ENCODE peak calls at places on chromosomes 4 and X, in eight cellular contexts. One of them, this sample, is unnamed.

GRCh38 chrX:40933132-40934078 is 151.8 kb upstream of the USP9X start:
- DNase-seq in endodermal cell: no peak
- DNase-seq in osteoblast: peak; percentile 88
- DNase-seq in PC-3: peak; percentile 27
- DNase-seq in Peyer's patch: no peak
- DNase-seq in astrocyte of the spinal cord: peak; percentile 61
- DNase-seq in PC-9: peak; percentile 22
- DNase-seq in foreskin fibroblast: peak; percentile 50
- DNase-seq in this sample: no peak

GRCh38 chr4:47705326-47705981 is 132.4 kb downstream of the CORIN start:
- DNase-seq in endodermal cell: no peak
- DNase-seq in osteoblast: no peak
- DNase-seq in PC-3: peak; percentile 35
- DNase-seq in Peyer's patch: no peak
- DNase-seq in astrocyte of the spinal cord: peak; percentile 38
- DNase-seq in PC-9: no peak
- DNase-seq in foreskin fibroblast: no peak
- DNase-seq in this sample: no peak

GRCh38 chrX:154818916-154819770 is 13.9 kb upstream of the MPP1 start:
- DNase-seq in endodermal cell: no peak
- DNase-seq in osteoblast: no peak
- DNase-seq in PC-3: no peak
- DNase-seq in Peyer's patch: no peak
- DNase-seq in astrocyte of the spinal cord: no peak
- DNase-seq in PC-9: no peak
- DNase-seq in foreskin fibroblast: no peak
- DNase-seq in this sample: no peak

GRCh38 chrX:110188701-110189558 is 129.0 kb downstream of the AMMECR1 start:
- DNase-seq in endodermal cell: no peak
- DNase-seq in osteoblast: no peak
- DNase-seq in PC-3: no peak
- DNase-seq in Peyer's patch: no peak
- DNase-seq in astrocyte of the spinal cord: peak; percentile 33
- DNase-seq in PC-9: no peak
- DNase-seq in foreskin fibroblast: no peak
- DNase-seq in this sample: no peak

GRCh38 chrX:2334237-2334636 is 166.5 kb downstream of the DHRSX start:
- DNase-seq in endodermal cell: no peak
- DNase-seq in osteoblast: no peak
- DNase-seq in PC-3: peak; percentile 4
- DNase-seq in Peyer's patch: no peak
- DNase-seq in astrocyte of the spinal cord: no peak
- DNase-seq in PC-9: no peak
- DNase-seq in foreskin fibroblast: no peak
- DNase-seq in this sample: no peak

GRCh38 chrX:48971325-48972213 is at the start of gene KCND1:
- DNase-seq in endodermal cell: peak; percentile 76
- DNase-seq in osteoblast: peak; percentile 83
- DNase-seq in PC-3: no peak
- DNase-seq in Peyer's patch: peak; percentile 51
- DNase-seq in astrocyte of the spinal cord: peak; percentile 63
- DNase-seq in PC-9: no peak
- DNase-seq in foreskin fibroblast: peak; percentile 46
- DNase-seq in this sample: no peak

GRCh38 chr4:147831452-147832192 is 99.7 kb downstream of the ARHGAP10 start:
- DNase-seq in endodermal cell: no peak
- DNase-seq in osteoblast: peak; percentile 87
- DNase-seq in PC-3: peak; percentile 89
- DNase-seq in Peyer's patch: peak; percentile 56
- DNase-seq in astrocyte of the spinal cord: peak; percentile 81
- DNase-seq in PC-9: peak; percentile 70
- DNase-seq in foreskin fibroblast: peak; percentile 93
- DNase-seq in this sample: no peak

GRCh38 chr4:109947918-109948317 is 35.2 kb downstream of the EGF start:
- DNase-seq in endodermal cell: no peak
- DNase-seq in osteoblast: peak; percentile 4
- DNase-seq in PC-3: no peak
- DNase-seq in Peyer's patch: no peak
- DNase-seq in astrocyte of the spinal cord: no peak
- DNase-seq in PC-9: no peak
- DNase-seq in foreskin fibroblast: no peak
- DNase-seq in this sample: no peak

GRCh38 chrX:44693255-44693654 is 150.6 kb upstream of the DUSP21 start:
- DNase-seq in endodermal cell: no peak
- DNase-seq in osteoblast: no peak
- DNase-seq in PC-3: no peak
- DNase-seq in Peyer's patch: no peak
- DNase-seq in astrocyte of the spinal cord: no peak
- DNase-seq in PC-9: no peak
- DNase-seq in foreskin fibroblast: no peak
- DNase-seq in this sample: no peak

GRCh38 chr4:99134586-99134985 is 9.5 kb downstream of the ADH4 start:
- DNase-seq in endodermal cell: no peak
- DNase-seq in osteoblast: no peak
- DNase-seq in PC-3: no peak
- DNase-seq in Peyer's patch: no peak
- DNase-seq in astrocyte of the spinal cord: no peak
- DNase-seq in PC-9: no peak
- DNase-seq in foreskin fibroblast: no peak
- DNase-seq in this sample: no peak

GRCh38 chr4:169958629-169959028 is 67.6 kb downstream of the MFAP3L start:
- DNase-seq in endodermal cell: no peak
- DNase-seq in osteoblast: no peak
- DNase-seq in PC-3: no peak
- DNase-seq in Peyer's patch: no peak
- DNase-seq in astrocyte of the spinal cord: no peak
- DNase-seq in PC-9: no peak
- DNase-seq in foreskin fibroblast: no peak
- DNase-seq in this sample: no peak

GRCh38 chrX:118226060-118226428 is 109.4 kb upstream of the KLHL13 start:
- DNase-seq in endodermal cell: no peak
- DNase-seq in osteoblast: no peak
- DNase-seq in PC-3: peak; percentile 45
- DNase-seq in Peyer's patch: no peak
- DNase-seq in astrocyte of the spinal cord: no peak
- DNase-seq in PC-9: no peak
- DNase-seq in foreskin fibroblast: no peak
- DNase-seq in this sample: no peak

GRCh38 chr4:186701273-186701672 is 22.4 kb downstream of the FAT1 start:
- DNase-seq in endodermal cell: peak; percentile 87
- DNase-seq in osteoblast: peak; percentile 78
- DNase-seq in PC-3: no peak
- DNase-seq in Peyer's patch: no peak
- DNase-seq in astrocyte of the spinal cord: peak; percentile 77
- DNase-seq in PC-9: no peak
- DNase-seq in foreskin fibroblast: peak; percentile 10
- DNase-seq in this sample: no peak

GRCh38 chrX:153744210-153745066 is 19.6 kb upstream of the PLXNB3 start:
- DNase-seq in endodermal cell: peak; percentile 85
- DNase-seq in osteoblast: peak; percentile 45
- DNase-seq in PC-3: peak; percentile 7
- DNase-seq in Peyer's patch: no peak
- DNase-seq in astrocyte of the spinal cord: no peak
- DNase-seq in PC-9: no peak
- DNase-seq in foreskin fibroblast: no peak
- DNase-seq in this sample: no peak

GRCh38 chr4:22439947-22440346 is 75.9 kb downstream of the ADGRA3 start:
- DNase-seq in endodermal cell: no peak
- DNase-seq in osteoblast: no peak
- DNase-seq in PC-3: no peak
- DNase-seq in Peyer's patch: no peak
- DNase-seq in astrocyte of the spinal cord: no peak
- DNase-seq in PC-9: no peak
- DNase-seq in foreskin fibroblast: no peak
- DNase-seq in this sample: no peak

GRCh38 chr4:173334891-173335754 is 965 bp upstream of the HMGB2 start:
- DNase-seq in endodermal cell: peak; percentile 95
- DNase-seq in osteoblast: peak; percentile 94
- DNase-seq in PC-3: peak; percentile 89
- DNase-seq in Peyer's patch: peak; percentile 74
- DNase-seq in astrocyte of the spinal cord: peak; percentile 87
- DNase-seq in PC-9: peak; percentile 90
- DNase-seq in foreskin fibroblast: peak; percentile 80
- DNase-seq in this sample: peak; percentile 73

GRCh38 chr4:52407545-52407944 is 251.6 kb downstream of the USP46 start:
- DNase-seq in endodermal cell: peak; percentile 69
- DNase-seq in osteoblast: no peak
- DNase-seq in PC-3: peak; percentile 73
- DNase-seq in Peyer's patch: no peak
- DNase-seq in astrocyte of the spinal cord: no peak
- DNase-seq in PC-9: no peak
- DNase-seq in foreskin fibroblast: no peak
- DNase-seq in this sample: no peak

GRCh38 chr4:165974647-165975335 is 101.8 kb downstream of the TLL1 start:
- DNase-seq in endodermal cell: no peak
- DNase-seq in osteoblast: no peak
- DNase-seq in PC-3: peak; percentile 55
- DNase-seq in Peyer's patch: no peak
- DNase-seq in astrocyte of the spinal cord: peak; percentile 55
- DNase-seq in PC-9: no peak
- DNase-seq in foreskin fibroblast: no peak
- DNase-seq in this sample: no peak

GRCh38 chrX:151929131-151929530 is 16.4 kb downstream of the MAGEA4 start:
- DNase-seq in endodermal cell: no peak
- DNase-seq in osteoblast: no peak
- DNase-seq in PC-3: no peak
- DNase-seq in Peyer's patch: no peak
- DNase-seq in astrocyte of the spinal cord: no peak
- DNase-seq in PC-9: no peak
- DNase-seq in foreskin fibroblast: no peak
- DNase-seq in this sample: no peak

GRCh38 chr4:117495802-117496201 is 410.4 kb upstream of the TRAM1L1 start:
- DNase-seq in endodermal cell: no peak
- DNase-seq in osteoblast: no peak
- DNase-seq in PC-3: no peak
- DNase-seq in Peyer's patch: no peak
- DNase-seq in astrocyte of the spinal cord: no peak
- DNase-seq in PC-9: no peak
- DNase-seq in foreskin fibroblast: no peak
- DNase-seq in this sample: no peak

GRCh38 chr4:38365748-38366310 is 298.2 kb upstream of the KLF3 start:
- DNase-seq in endodermal cell: no peak
- DNase-seq in osteoblast: no peak
- DNase-seq in PC-3: no peak
- DNase-seq in Peyer's patch: no peak
- DNase-seq in astrocyte of the spinal cord: no peak
- DNase-seq in PC-9: no peak
- DNase-seq in foreskin fibroblast: no peak
- DNase-seq in this sample: no peak

GRCh38 chr4:145231906-145232700 is 51.7 kb upstream of the OTUD4 start:
- DNase-seq in endodermal cell: no peak
- DNase-seq in osteoblast: peak; percentile 88
- DNase-seq in PC-3: peak; percentile 54
- DNase-seq in Peyer's patch: no peak
- DNase-seq in astrocyte of the spinal cord: peak; percentile 73
- DNase-seq in PC-9: no peak
- DNase-seq in foreskin fibroblast: peak; percentile 47
- DNase-seq in this sample: no peak

DNA sequence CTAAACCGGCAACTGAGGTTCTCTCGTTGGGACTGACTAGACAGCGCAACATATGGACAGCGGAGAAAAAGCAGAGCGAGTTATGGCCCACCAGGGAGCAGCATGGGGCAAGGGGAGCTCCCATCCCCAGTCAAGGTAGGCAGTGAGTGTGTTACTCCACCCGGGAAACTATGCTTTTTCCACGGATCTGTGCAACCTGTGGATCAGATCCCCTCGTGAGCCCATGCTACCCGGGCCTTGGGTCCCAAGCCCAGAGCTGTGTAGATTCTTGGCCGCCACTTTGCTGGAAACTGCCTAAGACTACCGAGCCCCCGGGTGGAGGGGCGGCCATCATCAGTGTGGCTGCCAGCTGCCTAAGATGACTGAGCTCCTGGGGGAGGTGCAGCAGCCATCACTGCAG is 140.9 kb downstream of the PAPSS1 start:
- DNase-seq in endodermal cell: no peak
- DNase-seq in osteoblast: no peak
- DNase-seq in PC-3: no peak
- DNase-seq in Peyer's patch: no peak
- DNase-seq in astrocyte of the spinal cord: no peak
- DNase-seq in PC-9: no peak
- DNase-seq in foreskin fibroblast: no peak
- DNase-seq in this sample: no peak
- TF ChIP-seq CTCF in endodermal cell: peak; percentile 42
- TF ChIP-seq CTCF in osteoblast: no peak
- TF ChIP-seq CTCF in PC-3: no peak
- TF ChIP-seq CTCF in Peyer's patch: no peak
- TF ChIP-seq CTCF in astrocyte of the spinal cord: no peak
- TF ChIP-seq CTCF in PC-9: no peak
- TF ChIP-seq CTCF in foreskin fibroblast: no peak
- TF ChIP-seq CTCF in this sample: no peak

GRCh38 chrX:28697732-28698131 is 110.5 kb downstream of the IL1RAPL1 start:
- DNase-seq in endodermal cell: no peak
- DNase-seq in osteoblast: no peak
- DNase-seq in PC-3: no peak
- DNase-seq in Peyer's patch: no peak
- DNase-seq in astrocyte of the spinal cord: no peak
- DNase-seq in PC-9: no peak
- DNase-seq in foreskin fibroblast: no peak
- DNase-seq in this sample: no peak

GRCh38 chrX:28701222-28701621 is 114.0 kb downstream of the IL1RAPL1 start:
- DNase-seq in endodermal cell: no peak
- DNase-seq in osteoblast: no peak
- DNase-seq in PC-3: no peak
- DNase-seq in Peyer's patch: no peak
- DNase-seq in astrocyte of the spinal cord: no peak
- DNase-seq in PC-9: no peak
- DNase-seq in foreskin fibroblast: no peak
- DNase-seq in this sample: no peak
- TF ChIP-seq CTCF in endodermal cell: peak; percentile 66
- TF ChIP-seq CTCF in osteoblast: no peak
- TF ChIP-seq CTCF in PC-3: peak; percentile 53
- TF ChIP-seq CTCF in Peyer's patch: no peak
- TF ChIP-seq CTCF in astrocyte of the spinal cord: peak; percentile 18
- TF ChIP-seq CTCF in PC-9: peak; percentile 27
- TF ChIP-seq CTCF in foreskin fibroblast: no peak
- TF ChIP-seq CTCF in this sample: peak; percentile 29

DNA sequence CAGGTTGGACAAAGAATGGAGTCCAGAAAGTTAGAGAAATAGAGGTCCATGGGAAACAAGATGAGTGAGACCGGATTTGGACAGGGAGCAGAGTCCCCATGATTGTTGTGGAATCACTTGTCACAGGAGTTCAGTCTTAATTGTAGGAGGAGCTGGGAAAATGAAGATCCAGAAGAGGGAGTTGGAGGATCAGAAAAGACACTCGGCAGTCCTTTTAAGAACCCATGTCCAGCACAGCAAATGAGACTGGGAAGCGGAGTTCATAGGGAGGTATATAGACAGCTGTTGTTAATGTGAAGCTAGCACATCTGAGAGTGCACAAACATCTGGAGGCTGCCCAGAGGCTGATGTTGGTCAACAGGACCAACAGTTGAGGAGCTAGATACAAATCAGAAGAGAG is 111.4 kb upstream of the RXFP1 start:
- DNase-seq in endodermal cell: no peak
- DNase-seq in osteoblast: peak; percentile 78
- DNase-seq in PC-3: peak; percentile 45
- DNase-seq in Peyer's patch: no peak
- DNase-seq in astrocyte of the spinal cord: no peak
- DNase-seq in PC-9: no peak
- DNase-seq in foreskin fibroblast: peak; percentile 40
- DNase-seq in this sample: no peak
- TF ChIP-seq CTCF in endodermal cell: peak; percentile 42
- TF ChIP-seq CTCF in osteoblast: peak; percentile 47
- TF ChIP-seq CTCF in PC-3: peak; percentile 41
- TF ChIP-seq CTCF in Peyer's patch: no peak
- TF ChIP-seq CTCF in astrocyte of the spinal cord: no peak
- TF ChIP-seq CTCF in PC-9: peak; percentile 22
- TF ChIP-seq CTCF in foreskin fibroblast: peak; percentile 12
- TF ChIP-seq CTCF in this sample: no peak

GRCh38 chr4:167987285-167987684 is 105.1 kb upstream of the ANXA10 start:
- DNase-seq in endodermal cell: no peak
- DNase-seq in osteoblast: no peak
- DNase-seq in PC-3: no peak
- DNase-seq in Peyer's patch: no peak
- DNase-seq in astrocyte of the spinal cord: no peak
- DNase-seq in PC-9: no peak
- DNase-seq in foreskin fibroblast: no peak
- DNase-seq in this sample: no peak
- TF ChIP-seq CTCF in endodermal cell: no peak
- TF ChIP-seq CTCF in osteoblast: no peak
- TF ChIP-seq CTCF in PC-3: no peak
- TF ChIP-seq CTCF in Peyer's patch: no peak
- TF ChIP-seq CTCF in astrocyte of the spinal cord: no peak
- TF ChIP-seq CTCF in PC-9: no peak
- TF ChIP-seq CTCF in foreskin fibroblast: no peak
- TF ChIP-seq CTCF in this sample: no peak